ENCODE peak calls at places on chromosomes 5 and 9, in nine cellular contexts. D, X, W, L, U, N, I, A and O are unnamed samples.

GRCh38 chr9:6711403-6711802 is 46.4 kb upstream of the KDM4C start:
- DNase-seq in I (no peak), A (no peak), W (no peak), L (no peak), X (no peak), U (no peak), N (no peak), D (peak), O (no peak)

GRCh38 chr5:123813937-123814624 is 302.1 kb downstream of the CSNK1G3 start:
- DNase-seq in U (peak), D (peak), L (peak), W (no peak), I (no peak), A (no peak), X (no peak), N (peak), O (no peak)

GRCh38 chr9:86859966-86860365 is 87.3 kb downstream of the GAS1 start:
- DNase-seq in I (no peak), X (no peak), L (no peak), W (no peak), D (no peak), U (no peak), A (no peak), N (no peak), O (no peak)

GRCh38 chr9:107816187-107817021 is 326.8 kb upstream of the KLF4 start:
- DNase-seq in W (no peak), L (no peak), N (no peak), X (no peak), D (no peak), A (no peak), U (no peak), I (no peak), O (no peak)

GRCh38 chr9:107437716-107438115 is 51.9 kb downstream of the KLF4 start:
- DNase-seq in L (no peak), W (no peak), A (no peak), X (no peak), D (no peak), U (no peak), N (no peak), I (no peak), O (no peak)

GRCh38 chr9:117160254-117160653 is 254.6 kb downstream of the ASTN2 start:
- DNase-seq in I (no peak), X (no peak), N (peak), D (no peak), L (no peak), A (no peak), W (no peak), U (no peak), O (no peak)

GRCh38 chr9:90022474-90022873 is 417.7 kb downstream of the GADD45G start:
- DNase-seq in N (no peak), L (no peak), U (no peak), I (no peak), D (peak), X (no peak), A (no peak), W (no peak), O (no peak)

GRCh38 chr5:37771731-37772130 is 68.1 kb downstream of the GDNF start:
- DNase-seq in W (no peak), D (peak), A (no peak), X (no peak), L (no peak), I (no peak), U (peak), N (no peak), O (no peak)

GRCh38 chr5:72154076-72154756 is 46.9 kb downstream of the MAP1B start:
- DNase-seq in L (no peak), N (no peak), I (no peak), A (no peak), U (no peak), X (no peak), D (no peak), W (no peak), O (no peak)

GRCh38 chr5:134626369-134627014 is 6.1 kb downstream of the SAR1B start:
- DNase-seq in N (no peak), L (no peak), A (no peak), W (no peak), I (no peak), X (no peak), U (no peak), D (no peak), O (no peak)

GRCh38 chr9:123003467-123003866 is 30.0 kb upstream of the GPR21 start:
- DNase-seq in A (no peak), I (no peak), L (no peak), X (no peak), U (no peak), N (no peak), D (peak), W (no peak), O (no peak)

GRCh38 chr5:669842-670395 is 23.2 kb downstream of the TPPP start:
- DNase-seq in I (no peak), W (peak), A (no peak), L (no peak), X (no peak), N (no peak), U (no peak), D (no peak), O (no peak)

GRCh38 chr5:132256086-132256782 is 1.3 kb upstream of the PDLIM4 start:
- DNase-seq in A (no peak), W (no peak), I (no peak), U (no peak), D (no peak), L (no peak), X (no peak), N (no peak), O (peak)

GRCh38 chr9:94720846-94721549 is 5.5 kb upstream of the AOPEP start:
- DNase-seq in N (no peak), A (no peak), X (no peak), W (no peak), I (no peak), U (no peak), D (no peak), L (no peak), O (no peak)

GRCh38 chr9:4491621-4491975 is 1.3 kb downstream of the SLC1A1 start:
- DNase-seq in I (no peak), N (no peak), U (no peak), D (no peak), A (no peak), X (peak), W (peak), L (no peak), O (no peak)

GRCh38 chr9:10274983-10275382 is 337.8 kb downstream of the PTPRD start:
- DNase-seq in W (no peak), N (peak), A (no peak), I (no peak), U (no peak), D (no peak), X (no peak), L (peak), O (no peak)
- TF ChIP-seq CTCF in W (no peak), N (peak), A (no peak), I (no peak), U (no peak), D (peak), X (no peak), L (no peak), O (no peak)

GRCh38 chr5:65925601-65926275 is 637 bp upstream of the ERBIN start:
- DNase-seq in W (peak), X (peak), L (peak), U (peak), I (peak), D (peak), A (no peak), N (peak), O (peak)
- TF ChIP-seq CTCF in W (peak), X (no peak), L (peak), U (peak), I (no peak), D (no peak), A (peak), N (peak), O (peak)

DNA sequence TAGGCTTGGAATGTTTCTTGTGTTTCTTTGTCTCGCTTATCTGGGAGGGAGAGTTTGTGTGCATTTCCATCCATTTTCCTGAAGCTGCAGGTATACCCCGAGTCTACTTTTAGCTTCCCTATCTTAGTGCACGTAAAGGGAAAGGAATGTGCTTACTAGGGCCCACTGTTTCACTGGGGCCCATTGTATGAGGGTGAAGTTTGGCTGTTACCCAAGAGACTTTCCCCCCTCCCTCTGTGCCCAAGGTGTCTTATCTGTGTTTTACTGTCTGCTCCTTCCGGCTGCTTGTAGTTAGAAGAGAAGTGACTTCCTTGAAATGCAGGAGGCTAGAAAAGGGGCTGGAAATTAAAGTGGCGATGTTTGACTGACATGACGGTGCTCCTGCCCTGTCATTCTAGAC is 12.1 kb upstream of the BTNL3 start:
- DNase-seq in N (no peak), U (no peak), D (no peak), L (no peak), W (no peak), X (peak), A (no peak), I (no peak), O (no peak)
- TF ChIP-seq CTCF in N (no peak), U (no peak), D (no peak), L (no peak), W (no peak), X (no peak), A (no peak), I (no peak), O (no peak)

GRCh38 chr9:91761362-91761761 is 188.7 kb downstream of the ROR2 start:
- DNase-seq in L (no peak), I (no peak), D (no peak), A (no peak), N (no peak), X (no peak), U (no peak), W (no peak), O (no peak)
- TF ChIP-seq CTCF in L (no peak), I (no peak), D (no peak), A (no peak), N (no peak), X (no peak), U (no peak), W (no peak), O (no peak)

GRCh38 chr9:12723409-12724028 is 30.3 kb downstream of the TYRP1 start:
- DNase-seq in W (no peak), I (no peak), D (no peak), X (no peak), N (peak), U (no peak), A (no peak), L (peak), O (no peak)
- TF ChIP-seq CTCF in W (peak), I (no peak), D (peak), X (no peak), N (peak), U (peak), A (peak), L (peak), O (no peak)

GRCh38 chr9:16000826-16001225 is 448.0 kb downstream of the CCDC171 start:
- DNase-seq in D (no peak), L (no peak), I (no peak), X (no peak), W (no peak), N (no peak), U (no peak), A (no peak), O (no peak)

GRCh38 chr9:16003785-16004184 is 450.9 kb downstream of the CCDC171 start:
- DNase-seq in N (no peak), A (no peak), U (no peak), I (no peak), W (no peak), X (no peak), D (no peak), L (no peak), O (no peak)

GRCh38 chr9:16002816-16003215 is 450.0 kb downstream of the CCDC171 start:
- DNase-seq in D (peak), W (no peak), N (no peak), X (no peak), L (no peak), U (no peak), I (no peak), A (no peak), O (no peak)

GRCh38 chr9:16001856-16002255 is 449.0 kb downstream of the CCDC171 start:
- DNase-seq in A (no peak), I (no peak), U (no peak), X (no peak), W (no peak), N (no peak), D (peak), L (no peak), O (no peak)

GRCh38 chr9:15999422-16000339 is 446.8 kb downstream of the CCDC171 start:
- DNase-seq in A (no peak), L (no peak), I (no peak), W (no peak), D (peak), X (peak), N (peak), U (peak), O (no peak)
- TF ChIP-seq CTCF in A (no peak), L (no peak), I (no peak), W (no peak), D (no peak), X (no peak), N (no peak), U (no peak), O (no peak)

DNA sequence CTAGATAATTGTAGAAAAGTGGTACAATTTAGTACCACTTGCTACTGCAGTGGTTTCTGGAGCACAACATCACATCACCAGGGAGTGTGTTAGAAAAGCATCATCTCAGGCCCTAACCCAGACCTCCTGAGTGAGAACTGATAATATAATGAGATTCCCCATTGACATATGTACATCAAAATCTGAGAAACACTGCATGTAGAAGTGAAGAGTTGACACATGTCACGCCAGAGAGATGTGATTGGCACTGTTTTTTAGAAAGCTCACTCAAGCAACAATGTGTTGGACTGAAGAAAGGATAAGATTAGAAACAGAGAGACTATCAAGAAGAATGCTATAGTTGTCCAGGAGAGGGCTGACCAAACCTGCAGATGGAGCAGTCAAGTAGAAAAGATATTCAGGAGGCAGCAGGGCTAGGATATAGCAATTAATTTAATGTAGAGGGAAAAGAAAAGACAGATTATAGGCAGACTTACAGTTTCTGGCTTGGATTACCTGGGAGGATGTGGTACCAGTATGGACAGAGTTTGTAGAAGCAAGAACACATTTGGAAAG is 324.4 kb upstream of the ADAMTSL1 start:
- DNase-seq in L (no peak), U (no peak), A (no peak), W (no peak), D (no peak), I (no peak), X (no peak), N (no peak), O (no peak)
- TF ChIP-seq CTCF in L (no peak), U (no peak), A (no peak), W (no peak), D (no peak), I (no peak), X (no peak), N (no peak), O (no peak)

GRCh38 chr9:68950188-68950587 is 63.7 kb downstream of the PRKACG start:
- DNase-seq in X (no peak), N (no peak), U (no peak), L (no peak), W (no peak), A (no peak), I (no peak), D (no peak), O (no peak)

GRCh38 chr9:68950689-68951088 is 63.2 kb downstream of the PRKACG start:
- DNase-seq in U (no peak), I (no peak), L (no peak), A (no peak), D (no peak), W (no peak), X (no peak), N (no peak), O (no peak)

GRCh38 chr9:68947015-68947414 is 66.9 kb downstream of the PRKACG start:
- DNase-seq in N (no peak), I (no peak), X (no peak), D (no peak), A (no peak), L (no peak), W (no peak), U (no peak), O (no peak)

GRCh38 chr9:68947842-68948569 is 65.9 kb downstream of the PRKACG start:
- DNase-seq in W (no peak), D (no peak), I (no peak), L (no peak), A (no peak), X (no peak), N (no peak), U (no peak), O (no peak)

GRCh38 chr9:68949271-68950000 is 64.5 kb downstream of the PRKACG start:
- DNase-seq in W (no peak), D (no peak), I (peak), A (no peak), U (no peak), N (peak), X (no peak), L (no peak), O (no peak)
- TF ChIP-seq CTCF in W (no peak), D (no peak), I (no peak), A (no peak), U (no peak), N (peak), X (no peak), L (peak), O (no peak)

DNA sequence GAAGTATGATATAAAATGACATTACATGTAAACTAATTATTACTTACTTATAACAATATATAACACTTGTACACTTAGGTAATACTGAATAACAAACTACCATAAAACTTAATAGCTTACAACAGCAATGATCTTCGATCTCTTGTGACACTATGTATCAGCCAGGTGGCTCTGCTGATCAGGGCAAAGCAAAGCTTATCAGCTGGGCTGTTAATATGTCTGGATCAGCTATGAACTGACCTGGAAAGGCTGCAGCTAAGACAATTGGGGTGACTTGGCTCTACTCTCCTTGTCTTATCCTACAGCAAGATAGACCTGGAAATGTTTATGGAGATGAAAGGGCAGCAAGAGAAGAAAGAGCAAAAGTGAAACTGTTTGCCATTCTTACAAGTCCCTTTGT is 511.3 kb downstream of the TLR4 start:
- DNase-seq in L (no peak), U (no peak), D (no peak), X (no peak), N (no peak), W (no peak), I (no peak), A (no peak), O (no peak)
- TF ChIP-seq CTCF in L (no peak), U (no peak), D (no peak), X (no peak), N (no peak), W (no peak), I (no peak), A (no peak), O (no peak)

GRCh38 chr5:96590796-96591195 is 71.4 kb upstream of the CAST start:
- DNase-seq in A (no peak), X (no peak), D (no peak), W (no peak), N (no peak), L (no peak), U (no peak), I (no peak), O (no peak)

GRCh38 chr5:96597441-96598020 is 64.6 kb upstream of the CAST start:
- DNase-seq in A (no peak), U (no peak), I (no peak), X (no peak), N (no peak), W (no peak), L (no peak), D (peak), O (no peak)

GRCh38 chr5:96601200-96601599 is 61.0 kb upstream of the CAST start:
- DNase-seq in U (no peak), D (no peak), I (no peak), A (no peak), N (no peak), W (no peak), X (no peak), L (no peak), O (no peak)

GRCh38 chr5:96595300-96596090 is 66.7 kb upstream of the CAST start:
- DNase-seq in N (peak), L (no peak), W (no peak), X (peak), U (no peak), I (no peak), D (no peak), A (no peak), O (no peak)
- TF ChIP-seq CTCF in N (peak), L (peak), W (peak), X (peak), U (peak), I (peak), D (peak), A (peak), O (peak)